ENCODE peak calls at places on chromosome 9, in five cellular contexts. One of them, this sample, is unnamed.

GRCh38 chr9:136901516-136902258 is 15.4 kb downstream of the TRAF2 start:
- DNase-seq in H1: no peak
- DNase-seq in neuronal stem cell: no peak
- DNase-seq in H9: peak; percentile 28
- DNase-seq in trophoblast cell: no peak
- DNase-seq in this sample: peak; percentile 18

GRCh38 chr9:74281674-74282073 is 215.5 kb upstream of the RORB start:
- DNase-seq in trophoblast cell: peak; percentile 12
- DNase-seq in H1: no peak
- DNase-seq in H9: peak; percentile 53
- DNase-seq in neuronal stem cell: no peak
- DNase-seq in this sample: no peak

GRCh38 chr9:68817079-68817875 is 112.2 kb downstream of the PIP5K1B start:
- DNase-seq in neuronal stem cell: no peak
- DNase-seq in trophoblast cell: no peak
- DNase-seq in H1: no peak
- DNase-seq in H9: no peak
- DNase-seq in this sample: no peak

GRCh38 chr9:19130436-19130835 is 3.1 kb upstream of the PLIN2 start:
- DNase-seq in neuronal stem cell: no peak
- DNase-seq in H9: peak; percentile 47
- DNase-seq in trophoblast cell: no peak
- DNase-seq in H1: peak; percentile 52
- DNase-seq in this sample: no peak

GRCh38 chr9:120877276-120878034 is 467 bp upstream of the PHF19 start:
- DNase-seq in H1: peak; percentile 69
- DNase-seq in trophoblast cell: peak; percentile 31
- DNase-seq in neuronal stem cell: peak; percentile 40
- DNase-seq in H9: peak; percentile 53
- DNase-seq in this sample: peak; percentile 68

GRCh38 chr9:32136700-32137339 is 247.6 kb upstream of the ACO1 start:
- DNase-seq in H9: peak; percentile 40
- DNase-seq in neuronal stem cell: no peak
- DNase-seq in H1: no peak
- DNase-seq in trophoblast cell: peak; percentile 11
- DNase-seq in this sample: no peak

GRCh38 chr9:112158629-112159228 is 16.4 kb downstream of the SUSD1 start:
- DNase-seq in H1: no peak
- DNase-seq in trophoblast cell: no peak
- DNase-seq in neuronal stem cell: no peak
- DNase-seq in H9: no peak
- DNase-seq in this sample: no peak

GRCh38 chr9:77820293-77820954 is 172.3 kb upstream of the GNA14 start:
- DNase-seq in trophoblast cell: no peak
- DNase-seq in neuronal stem cell: no peak
- DNase-seq in H9: no peak
- DNase-seq in H1: no peak
- DNase-seq in this sample: peak; percentile 80

GRCh38 chr9:95370064-95370463 is 52.6 kb upstream of the FANCC start:
- DNase-seq in H9: no peak
- DNase-seq in H1: no peak
- DNase-seq in trophoblast cell: no peak
- DNase-seq in neuronal stem cell: no peak
- DNase-seq in this sample: peak; percentile 45

GRCh38 chr9:97563458-97564135 is 62.1 kb downstream of the TMOD1 start:
- DNase-seq in trophoblast cell: no peak
- DNase-seq in H1: peak; percentile 27
- DNase-seq in H9: peak; percentile 12
- DNase-seq in neuronal stem cell: no peak
- DNase-seq in this sample: no peak

GRCh38 chr9:36677611-36678010 is 104.9 kb downstream of the MELK start:
- DNase-seq in trophoblast cell: no peak
- DNase-seq in neuronal stem cell: no peak
- DNase-seq in H1: no peak
- DNase-seq in H9: no peak
- DNase-seq in this sample: no peak

GRCh38 chr9:74358944-74359343 is 138.2 kb upstream of the RORB start:
- DNase-seq in trophoblast cell: no peak
- DNase-seq in H1: no peak
- DNase-seq in neuronal stem cell: no peak
- DNase-seq in H9: no peak
- DNase-seq in this sample: no peak

GRCh38 chr9:22469928-22470544 is 23.4 kb downstream of the DMRTA1 start:
- DNase-seq in neuronal stem cell: peak; percentile 57
- DNase-seq in H9: peak; percentile 41
- DNase-seq in H1: peak; percentile 48
- DNase-seq in trophoblast cell: peak; percentile 68
- DNase-seq in this sample: peak; percentile 41

GRCh38 chr9:113636165-113636564 is 172.6 kb downstream of the RGS3 start:
- DNase-seq in neuronal stem cell: no peak
- DNase-seq in H1: no peak
- DNase-seq in trophoblast cell: no peak
- DNase-seq in H9: no peak
- DNase-seq in this sample: peak; percentile 52

GRCh38 chr9:109329274-109330258 is 8.7 kb upstream of the EPB41L4B start:
- DNase-seq in neuronal stem cell: no peak
- DNase-seq in trophoblast cell: no peak
- DNase-seq in H9: peak; percentile 45
- DNase-seq in H1: no peak
- DNase-seq in this sample: no peak

GRCh38 chr9:129702563-129702962 is 37.1 kb downstream of the PRRX2 start:
- DNase-seq in neuronal stem cell: no peak
- DNase-seq in H9: no peak
- DNase-seq in trophoblast cell: peak; percentile 21
- DNase-seq in H1: no peak
- DNase-seq in this sample: peak; percentile 91

GRCh38 chr9:121261107-121261460 is 6.9 kb upstream of the GSN start:
- DNase-seq in trophoblast cell: peak; percentile 27
- DNase-seq in H9: peak; percentile 42
- DNase-seq in neuronal stem cell: no peak
- DNase-seq in H1: no peak
- DNase-seq in this sample: peak; percentile 35

GRCh38 chr9:81984911-81985310 is 3.7 kb upstream of the SPATA31D1 start:
- DNase-seq in trophoblast cell: peak; percentile 26
- DNase-seq in H9: no peak
- DNase-seq in neuronal stem cell: no peak
- DNase-seq in H1: no peak
- DNase-seq in this sample: no peak

GRCh38 chr9:95457769-95458168 is 59.0 kb downstream of the PTCH1 start:
- DNase-seq in H9: no peak
- DNase-seq in H1: no peak
- DNase-seq in trophoblast cell: no peak
- DNase-seq in neuronal stem cell: no peak
- DNase-seq in this sample: peak; percentile 89

GRCh38 chr9:120918931-120919638 is 7.5 kb downstream of the TRAF1 start:
- DNase-seq in trophoblast cell: no peak
- DNase-seq in H9: no peak
- DNase-seq in neuronal stem cell: no peak
- DNase-seq in H1: no peak
- DNase-seq in this sample: peak; percentile 66

GRCh38 chr9:33408087-33408486 is 5.7 kb upstream of the AQP7 start:
- DNase-seq in H9: no peak
- DNase-seq in neuronal stem cell: no peak
- DNase-seq in trophoblast cell: no peak
- DNase-seq in H1: no peak
- DNase-seq in this sample: no peak

GRCh38 chr9:76456202-76456926 is 2.6 kb upstream of the GCNT1 start:
- DNase-seq in H1: no peak
- DNase-seq in H9: peak; percentile 65
- DNase-seq in trophoblast cell: no peak
- DNase-seq in neuronal stem cell: no peak
- DNase-seq in this sample: peak; percentile 71

GRCh38 chr9:127492616-127493015 is 41.3 kb downstream of the LRSAM1 start:
- DNase-seq in trophoblast cell: no peak
- DNase-seq in H9: no peak
- DNase-seq in neuronal stem cell: no peak
- DNase-seq in H1: no peak
- DNase-seq in this sample: no peak

GRCh38 chr9:2053883-2054845 is 39.0 kb downstream of the SMARCA2 start:
- DNase-seq in neuronal stem cell: no peak
- DNase-seq in H9: no peak
- DNase-seq in H1: no peak
- DNase-seq in trophoblast cell: no peak
- DNase-seq in this sample: peak; percentile 22

GRCh38 chr9:108363321-108363720 is 492.5 kb downstream of the ACTL7B start:
- DNase-seq in trophoblast cell: no peak
- DNase-seq in H1: no peak
- DNase-seq in neuronal stem cell: no peak
- DNase-seq in H9: no peak
- DNase-seq in this sample: no peak

GRCh38 chr9:81293651-81294050 is 395.7 kb downstream of the TLE1 start:
- DNase-seq in H9: no peak
- DNase-seq in neuronal stem cell: no peak
- DNase-seq in trophoblast cell: no peak
- DNase-seq in H1: no peak
- DNase-seq in this sample: no peak

GRCh38 chr9:68584110-68585033 is 43.7 kb upstream of the TMEM252 start:
- DNase-seq in H1: peak; percentile 82
- DNase-seq in trophoblast cell: peak; percentile 99
- DNase-seq in H9: peak; percentile 84
- DNase-seq in neuronal stem cell: peak; percentile 90
- DNase-seq in this sample: peak; percentile 82

GRCh38 chr9:35605336-35606137 is 475 bp downstream of the TESK1 start:
- DNase-seq in H9: no peak
- DNase-seq in neuronal stem cell: no peak
- DNase-seq in H1: peak; percentile 68
- DNase-seq in trophoblast cell: peak; percentile 21
- DNase-seq in this sample: peak; percentile 18

GRCh38 chr9:76379494-76379893 is 14.7 kb downstream of the RFK start:
- DNase-seq in H1: no peak
- DNase-seq in neuronal stem cell: no peak
- DNase-seq in trophoblast cell: peak; percentile 99
- DNase-seq in H9: no peak
- DNase-seq in this sample: peak; percentile 34

GRCh38 chr9:119905706-119906105 is 536.5 kb upstream of the BRINP1 start:
- DNase-seq in neuronal stem cell: no peak
- DNase-seq in H9: no peak
- DNase-seq in H1: no peak
- DNase-seq in trophoblast cell: no peak
- DNase-seq in this sample: no peak

DNA sequence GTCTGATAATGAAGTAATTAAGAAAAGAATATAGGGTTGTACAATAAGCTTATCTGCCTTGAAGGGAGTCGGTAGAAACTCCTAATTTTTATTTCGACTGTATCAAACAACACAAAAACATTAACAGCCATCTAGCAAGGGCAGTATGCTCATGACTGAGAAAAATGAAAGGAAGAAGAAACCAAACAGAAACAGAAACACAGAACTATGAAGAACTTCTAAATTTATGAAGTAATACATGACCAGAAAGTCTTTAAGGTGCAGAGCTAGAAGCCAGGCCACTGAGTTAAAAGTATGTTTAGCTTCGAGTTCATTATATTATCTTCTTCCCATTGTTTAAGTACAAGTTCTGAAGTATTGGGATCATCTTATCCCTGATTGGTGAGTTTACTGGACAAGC is 367.3 kb upstream of the C9orf72 start:
- DNase-seq in H9: no peak
- DNase-seq in neuronal stem cell: no peak
- DNase-seq in H1: no peak
- DNase-seq in trophoblast cell: no peak
- DNase-seq in this sample: no peak
- H2BK12ac ChIP-seq in H9: no peak overlapping the region
- H2BK12ac ChIP-seq in neuronal stem cell: no peak overlapping the region
- H2BK12ac ChIP-seq in H1: no peak overlapping the region
- H2BK12ac ChIP-seq in trophoblast cell: no peak overlapping the region
- H2BK12ac ChIP-seq in this sample: no peak overlapping the region

DNA sequence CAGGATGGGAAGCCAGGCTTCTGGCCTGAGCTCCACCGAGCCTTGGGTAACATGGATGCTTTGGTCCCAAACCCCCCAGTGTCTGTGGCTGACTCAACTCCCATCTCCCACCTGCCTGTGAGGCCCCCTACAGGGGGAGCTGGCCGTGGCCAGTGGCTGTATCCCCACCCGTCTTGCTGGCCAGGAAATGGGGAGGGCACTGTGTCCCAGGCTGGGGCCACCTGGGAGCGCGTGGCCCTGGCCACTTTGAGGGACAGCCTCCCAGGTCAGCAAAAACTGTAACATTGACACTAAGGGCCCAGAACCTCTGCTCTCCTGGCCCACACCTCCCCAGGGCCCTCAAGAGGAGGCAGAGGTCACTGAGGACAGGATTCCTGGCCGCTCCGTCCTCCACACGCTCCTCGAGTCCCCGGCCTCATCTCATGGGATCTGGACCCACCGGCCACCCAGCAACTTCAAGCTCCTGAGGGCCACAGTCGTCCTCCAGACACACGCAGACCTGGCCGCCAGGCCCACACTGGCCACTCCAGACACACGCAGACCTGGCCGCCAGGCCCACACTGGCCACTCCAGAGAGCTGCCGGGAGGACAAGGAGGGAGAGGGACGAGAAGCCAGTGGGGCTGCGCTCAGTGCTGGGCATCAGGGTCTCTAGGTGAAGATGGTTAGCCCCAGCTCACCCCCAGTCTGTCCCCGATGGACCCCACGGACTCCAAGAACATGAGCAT is 44.2 kb downstream of the DBH start:
- DNase-seq in trophoblast cell: no peak
- DNase-seq in H1: no peak
- DNase-seq in H9: no peak
- DNase-seq in neuronal stem cell: no peak
- DNase-seq in this sample: no peak
- H2BK12ac ChIP-seq in trophoblast cell: peak overlapping the region; percentile 19
- H2BK12ac ChIP-seq in H1: no peak overlapping the region
- H2BK12ac ChIP-seq in H9: no peak overlapping the region
- H2BK12ac ChIP-seq in neuronal stem cell: no peak overlapping the region
- H2BK12ac ChIP-seq in this sample: peak overlapping the region; percentile 29

GRCh38 chr9:89363921-89364663 is 45.8 kb downstream of the SECISBP2 start:
- DNase-seq in H9: no peak
- DNase-seq in trophoblast cell: no peak
- DNase-seq in neuronal stem cell: no peak
- DNase-seq in H1: no peak
- DNase-seq in this sample: no peak
- H2BK12ac ChIP-seq in H9: no peak overlapping the region
- H2BK12ac ChIP-seq in trophoblast cell: no peak overlapping the region
- H2BK12ac ChIP-seq in neuronal stem cell: no peak overlapping the region
- H2BK12ac ChIP-seq in H1: no peak overlapping the region
- H2BK12ac ChIP-seq in this sample: no peak overlapping the region

DNA sequence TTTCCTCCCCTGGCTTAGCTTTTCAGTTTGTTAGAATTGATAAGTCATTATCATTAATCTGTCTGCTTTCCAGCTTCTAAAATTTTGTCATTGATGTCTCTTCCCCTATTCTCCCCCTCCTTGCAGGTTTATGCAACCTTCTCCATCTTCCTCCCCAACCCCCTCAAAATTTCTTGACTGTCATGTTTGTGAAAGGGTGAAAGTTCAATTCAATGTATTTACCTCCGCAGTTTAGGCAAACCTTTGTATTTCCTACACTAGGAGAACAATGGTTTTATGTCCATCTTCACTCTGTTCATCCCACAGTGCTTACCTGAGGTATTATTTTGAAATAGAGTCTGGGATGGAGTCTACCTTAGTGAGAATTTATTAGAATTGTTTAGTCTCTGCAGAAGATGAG is 117.9 kb downstream of the ALDH1A1 start:
- DNase-seq in H1: no peak
- DNase-seq in neuronal stem cell: no peak
- DNase-seq in H9: no peak
- DNase-seq in trophoblast cell: no peak
- DNase-seq in this sample: no peak
- H2BK12ac ChIP-seq in H1: no peak overlapping the region
- H2BK12ac ChIP-seq in neuronal stem cell: no peak overlapping the region
- H2BK12ac ChIP-seq in H9: no peak overlapping the region
- H2BK12ac ChIP-seq in trophoblast cell: no peak overlapping the region
- H2BK12ac ChIP-seq in this sample: no peak overlapping the region